ENCODE peak calls at places on chromosomes 12 and 14, in ten cellular contexts. B is astrocyte of the spinal cord, Q is hepatocyte, N is IMR-90, F is choroid plexus epithelial cell, C is transverse colon, U is GM23338, A is A549, Z is tibial artery, P is cardiac fibroblast. H is an unnamed sample.

GRCh38 chr12:56271031-56271430 is 4.3 kb downstream of the COQ10A start:
- DNase-seq in B (peak), Q (peak), N (peak), F (peak), C (no peak), U (peak), A (peak), Z (no peak), P (peak), H (peak)

GRCh38 chr14:73025544-73025943 is 1.4 kb downstream of the ZFYVE1 start:
- DNase-seq in B (no peak), Q (no peak), N (peak), F (peak), C (no peak), U (peak), A (peak), Z (no peak), P (peak), H (no peak)

GRCh38 chr12:57107456-57107855 is 3.7 kb downstream of the STAT6 start:
- DNase-seq in B (no peak), Q (peak), N (no peak), F (no peak), C (no peak), U (no peak), A (no peak), Z (no peak), P (no peak), H (no peak)

GRCh38 chr14:70416322-70416716 is 571 bp downstream of the SYNJ2BP start:
- DNase-seq in B (peak), Q (no peak), N (peak), F (peak), C (no peak), U (peak), A (peak), Z (no peak), P (peak), H (no peak)

GRCh38 chr12:105107176-105107496 is 395 bp upstream of the WASHC4 start:
- DNase-seq in B (peak), Q (no peak), N (peak), F (peak), C (no peak), U (peak), A (peak), Z (no peak), P (peak), H (no peak)

GRCh38 chr12:47033081-47033480 is 46.3 kb upstream of the PCED1B start:
- DNase-seq in B (no peak), Q (peak), N (no peak), F (peak), C (peak), U (peak), A (peak), Z (peak), P (peak), H (no peak)

GRCh38 chr14:103688906-103689902 is 26.0 kb downstream of the XRCC3 start:
- DNase-seq in B (peak), Q (no peak), N (no peak), F (peak), C (peak), U (no peak), A (no peak), Z (no peak), P (peak), H (peak)

GRCh38 chr12:122862872-122863701 is 27.8 kb downstream of the HIP1R start:
- DNase-seq in B (no peak), Q (peak), N (no peak), F (no peak), C (peak), U (no peak), A (no peak), Z (peak), P (no peak), H (no peak)

GRCh38 chr12:97875064-97875463 is 412.5 kb downstream of the RMST start:
- DNase-seq in B (no peak), Q (peak), N (no peak), F (no peak), C (no peak), U (peak), A (no peak), Z (no peak), P (no peak), H (no peak)

GRCh38 chr12:117189725-117190209 is 503 bp downstream of the FBXO21 start:
- DNase-seq in B (peak), Q (peak), N (peak), F (peak), C (peak), U (peak), A (peak), Z (peak), P (peak), H (peak)

DNA sequence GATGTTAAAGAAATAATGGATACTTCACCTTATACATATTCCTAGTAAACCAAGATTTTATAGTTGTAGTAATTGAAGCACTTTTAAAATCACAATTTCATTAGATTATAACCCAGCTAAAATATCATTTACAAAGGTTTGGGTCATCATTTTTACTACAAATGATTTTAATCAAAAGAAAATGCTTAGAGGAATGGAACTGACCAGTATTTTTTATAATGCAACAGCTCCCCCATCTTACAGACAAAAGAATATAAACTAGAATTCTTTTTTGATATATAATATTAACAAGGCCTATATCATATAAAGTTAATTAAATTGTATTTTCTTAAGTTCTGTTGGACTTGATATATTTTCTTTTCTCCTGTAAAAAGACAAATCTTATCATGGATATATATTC is 20.4 kb upstream of the LRFN5 start:
- DNase-seq in B (no peak), Q (no peak), N (no peak), F (no peak), C (no peak), U (no peak), A (no peak), Z (no peak), P (peak), H (no peak)
- TF ChIP-seq CTCF in B (no peak), Q (peak), N (no peak), F (no peak), C (no peak), U (no peak), A (no peak), Z (no peak), P (no peak), H (no peak)

GRCh38 chr14:53355581-53356112 is 202.5 kb upstream of the DDHD1 start:
- DNase-seq in B (peak), Q (peak), N (peak), F (peak), C (no peak), U (peak), A (peak), Z (no peak), P (peak), H (peak)
- H3K4me3 ChIP-seq in B (no peak), Q (no peak), N (no peak), F (no peak), C (no peak), U (no peak), A (no peak), Z (no peak), P (no peak), H (no peak)

DNA sequence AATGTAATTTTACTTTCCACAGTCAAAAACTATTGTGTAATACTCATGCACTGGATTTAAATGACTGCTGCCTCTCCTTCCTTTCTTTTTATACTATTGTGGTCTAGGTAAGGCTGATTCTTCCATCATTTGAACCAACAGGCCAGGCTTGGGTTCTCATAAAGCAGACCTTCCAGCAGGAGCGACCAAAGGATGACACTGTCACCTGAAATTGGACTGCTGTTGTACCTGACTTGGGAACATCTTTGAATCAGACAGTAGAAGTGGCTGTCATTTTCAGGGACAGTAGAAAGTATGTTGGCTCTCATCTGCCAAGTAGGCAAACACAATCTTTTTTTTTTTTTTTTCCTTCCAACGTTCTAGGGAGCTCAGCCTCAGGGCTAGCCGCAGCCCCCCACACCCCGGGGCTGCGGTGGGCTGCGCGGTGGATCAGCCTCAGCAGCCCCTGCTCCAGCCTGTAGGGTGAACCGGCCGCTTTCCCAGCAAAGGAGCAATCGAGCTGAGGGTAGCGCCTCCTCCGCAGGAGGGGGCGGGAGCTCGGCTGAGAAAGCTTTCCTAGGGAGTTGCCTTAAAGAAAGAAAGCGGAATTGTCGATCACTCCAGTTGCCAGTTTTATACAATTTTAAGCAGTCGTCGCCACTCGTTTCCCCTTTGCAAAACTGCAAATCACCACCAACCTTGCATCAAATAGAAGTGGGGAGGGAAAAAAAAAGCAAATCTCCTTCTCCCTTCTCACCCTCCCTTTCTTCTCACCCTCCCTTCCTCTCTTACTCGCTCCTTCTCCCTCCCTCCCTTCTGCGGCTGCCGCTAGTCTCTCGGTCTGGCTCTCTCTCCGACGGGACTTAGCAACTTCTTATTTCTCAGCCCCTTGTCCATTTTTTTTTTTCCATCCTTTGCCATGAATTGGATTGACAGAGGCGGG is at the start of gene PDE3A:
- DNase-seq in B (peak), Q (peak), N (peak), F (peak), C (peak), U (peak), A (peak), Z (peak), P (peak), H (no peak)
- TF ChIP-seq CTCF in B (peak), Q (no peak), N (no peak), F (peak), C (peak), U (no peak), A (no peak), Z (peak), P (peak), H (no peak)

DNA sequence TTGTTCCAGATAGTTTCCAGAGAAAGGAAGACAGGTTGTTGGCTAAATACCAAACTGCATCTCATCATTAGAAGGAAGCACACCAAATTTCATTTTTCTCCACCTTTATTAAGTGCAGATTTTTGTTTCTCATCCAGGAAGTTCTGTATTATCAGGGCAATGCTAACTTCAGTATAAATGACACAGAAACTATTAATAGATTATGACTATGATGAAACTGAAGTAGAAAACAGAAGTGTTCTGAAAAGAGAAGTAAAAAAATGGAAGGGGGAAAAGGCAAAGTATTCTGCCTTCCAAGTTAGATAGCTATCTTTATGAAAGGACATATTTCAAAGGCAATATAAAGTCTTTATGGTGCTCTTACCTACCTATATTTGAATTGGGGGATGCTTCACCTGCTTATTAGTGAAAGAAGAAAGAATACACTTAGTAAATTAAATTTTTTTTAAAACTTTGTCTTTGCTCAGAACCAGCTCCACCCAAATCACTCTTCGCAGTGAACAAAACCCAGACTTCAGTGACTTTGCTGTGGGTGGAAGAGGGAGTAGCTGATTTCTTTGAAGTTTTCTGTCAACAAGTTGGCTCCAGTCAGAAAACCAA is 223.9 kb downstream of the PTPRO start:
- DNase-seq in B (no peak), Q (no peak), N (no peak), F (no peak), C (no peak), U (no peak), A (no peak), Z (no peak), P (no peak), H (peak)
- H3K4me3 ChIP-seq in B (no peak), Q (no peak), N (no peak), F (no peak), C (peak), U (no peak), A (no peak), Z (peak), P (no peak), H (peak)

H was measured in GM12865.